ENCODE peak calls at places on chromosomes 12 and 14, in five cellular contexts. I is lower lobe of right lung, O is WTC11, S is heart right ventricle, Y is neural progenitor cell. G is an unnamed sample.

GRCh38 chr12:27014859-27015729 is 910 bp upstream of the TM7SF3 start:
- DNase-seq in I (no peak), O (no peak), Y (no peak), S (no peak), G (no peak)

GRCh38 chr12:10618338-10618987 is 5.1 kb upstream of the MAGOHB start:
- DNase-seq in Y (no peak), O (no peak), I (no peak), S (no peak), G (peak)

GRCh38 chr12:124518051-124518932 is 49.1 kb downstream of the NCOR2 start:
- DNase-seq in S (peak), I (peak), Y (peak), O (no peak), G (peak)

GRCh38 chr12:93573552-93574223 is 1.2 kb downstream of the SOCS2 start:
- DNase-seq in S (peak), O (peak), Y (peak), I (no peak), G (no peak)

GRCh38 chr14:100147181-100147631 is 12.2 kb downstream of the DEGS2 start:
- DNase-seq in S (no peak), Y (no peak), O (no peak), I (peak), G (no peak)

GRCh38 chr12:48934312-48934706 is 9.0 kb upstream of the FKBP11 start:
- DNase-seq in Y (no peak), I (no peak), S (no peak), O (no peak), G (no peak)

GRCh38 chr14:67749341-67750110 is 47.8 kb downstream of the RDH12 start:
- DNase-seq in Y (no peak), S (no peak), I (no peak), O (no peak), G (no peak)

GRCh38 chr14:93619176-93619793 is 169.0 kb downstream of the PRIMA1 start:
- DNase-seq in Y (peak), O (peak), I (no peak), S (peak), G (peak)

GRCh38 chr14:48456051-48456450 is 780.6 kb upstream of the MDGA2 start:
- DNase-seq in S (no peak), I (no peak), Y (no peak), O (no peak), G (no peak)

GRCh38 chr12:110355080-110355479 is 48.4 kb downstream of the ANAPC7 start:
- DNase-seq in I (no peak), O (peak), S (no peak), Y (peak), G (no peak)

GRCh38 chr14:99357856-99358390 is 85.9 kb upstream of the BCL11B start:
- DNase-seq in I (no peak), S (no peak), Y (no peak), O (no peak), G (no peak)

GRCh38 chr12:104873374-104873773 is 84.7 kb downstream of the SLC41A2 start:
- DNase-seq in I (no peak), O (no peak), Y (no peak), S (no peak), G (no peak)

GRCh38 chr14:48568688-48569087 is 893.3 kb upstream of the MDGA2 start:
- DNase-seq in Y (no peak), O (no peak), I (no peak), S (no peak), G (no peak)

GRCh38 chr14:80523518-80524117 is 312.3 kb upstream of the DIO2 start:
- DNase-seq in Y (no peak), S (no peak), O (no peak), I (no peak), G (no peak)

GRCh38 chr14:68390731-68391130 is 402.1 kb downstream of the ZFP36L1 start:
- DNase-seq in Y (no peak), S (no peak), I (no peak), O (no peak), G (no peak)

GRCh38 chr14:72651081-72651480 is 242.8 kb downstream of the DPF3 start:
- DNase-seq in O (no peak), I (no peak), S (no peak), Y (no peak), G (no peak)

GRCh38 chr14:99006271-99006670 is 265.7 kb downstream of the BCL11B start:
- DNase-seq in I (no peak), Y (no peak), S (no peak), O (no peak), G (no peak)

GRCh38 chr12:114434341-114434740 is 28.4 kb upstream of the TBX5 start:
- DNase-seq in I (no peak), O (no peak), S (no peak), Y (no peak), G (no peak)

GRCh38 chr12:12210983-12211382 is 55.9 kb downstream of the LRP6 start:
- DNase-seq in Y (no peak), S (no peak), O (no peak), I (no peak), G (no peak)

GRCh38 chr12:119803391-119803791 is 73.7 kb downstream of the CIT start:
- DNase-seq in S (no peak), I (no peak), Y (peak), O (peak), G (peak)

GRCh38 chr14:73774671-73775070 is 60.5 kb upstream of the PNMA1 start:
- DNase-seq in Y (no peak), I (no peak), O (no peak), S (no peak), G (no peak)

GRCh38 chr14:76647699-76648298 is 113.5 kb upstream of the VASH1 start:
- DNase-seq in S (no peak), I (no peak), O (peak), Y (peak), G (peak)

GRCh38 chr12:65952737-65953209 is 128.5 kb downstream of the HMGA2 start:
- DNase-seq in S (no peak), I (no peak), O (no peak), Y (no peak), G (no peak)

GRCh38 chr14:37592288-37593274 is 2.5 kb downstream of the FOXA1 start:
- DNase-seq in I (no peak), O (peak), Y (peak), S (no peak), G (no peak)

GRCh38 chr12:42483534-42483857 is 106.0 kb downstream of the PRICKLE1 start:
- DNase-seq in Y (no peak), S (peak), O (no peak), I (no peak), G (no peak)

GRCh38 chr14:91063119-91063518 is 2.7 kb upstream of the RPS6KA5 start:
- DNase-seq in I (no peak), O (no peak), S (no peak), Y (no peak), G (no peak)

GRCh38 chr12:121713257-121714155 is 954 bp downstream of the TMEM120B start:
- DNase-seq in O (no peak), Y (no peak), I (no peak), S (peak), G (no peak)

GRCh38 chr12:106733660-106734059 is 40.8 kb upstream of the RIC8B start:
- DNase-seq in I (no peak), O (no peak), Y (no peak), S (no peak), G (no peak)

GRCh38 chr12:54765652-54766051 is 88.7 kb upstream of the MUCL1 start:
- DNase-seq in I (no peak), S (no peak), Y (no peak), O (no peak), G (no peak)

GRCh38 chr12:54762390-54762789 is 91.9 kb upstream of the MUCL1 start:
- DNase-seq in I (no peak), Y (no peak), O (no peak), S (no peak), G (no peak)

GRCh38 chr12:54759751-54760150 is 94.6 kb upstream of the MUCL1 start:
- DNase-seq in S (no peak), O (peak), Y (peak), I (no peak), G (no peak)
- TF ChIP-seq CTCF in S (no peak), O (no peak), Y (peak), I (no peak), G (no peak)

DNA sequence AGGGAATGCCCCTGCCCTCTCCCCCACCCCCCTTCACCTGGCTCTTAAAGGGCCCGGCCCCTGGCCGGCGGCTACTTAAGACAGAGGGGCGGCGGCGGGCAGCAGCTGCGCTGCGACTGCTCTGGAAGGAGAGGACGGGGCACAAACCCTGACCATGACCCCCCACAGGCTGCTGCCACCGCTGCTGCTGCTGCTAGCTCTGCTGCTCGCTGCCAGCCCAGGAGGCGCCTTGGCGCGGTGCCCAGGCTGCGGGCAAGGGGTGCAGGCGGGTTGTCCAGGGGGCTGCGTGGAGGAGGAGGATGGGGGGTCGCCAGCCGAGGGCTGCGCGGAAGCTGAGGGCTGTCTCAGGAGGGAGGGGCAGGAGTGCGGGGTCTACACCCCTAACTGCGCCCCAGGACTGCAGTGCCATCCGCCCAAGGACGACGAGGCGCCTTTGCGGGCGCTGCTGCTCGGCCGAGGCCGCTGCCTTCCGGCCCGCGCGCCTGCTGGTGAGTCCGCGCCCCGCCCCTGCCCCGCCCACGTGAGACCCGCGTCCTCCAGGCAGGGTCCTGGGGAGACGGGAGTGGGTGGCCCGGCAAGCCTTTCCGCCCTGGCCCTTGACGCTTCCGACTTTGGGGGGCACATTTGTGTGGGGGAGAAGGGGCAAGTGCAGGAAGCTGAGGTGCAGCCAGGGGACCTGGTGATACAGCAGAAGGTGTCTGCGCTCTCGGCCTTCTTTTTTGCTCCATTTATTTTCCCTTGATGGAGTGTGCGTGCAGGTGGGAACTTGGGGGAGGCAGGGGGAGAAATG is at the start of gene IGFBP6:
- DNase-seq in I (peak), O (peak), Y (peak), S (peak), G (no peak)
- TF ChIP-seq CTCF in I (peak), O (no peak), Y (no peak), S (no peak), G (no peak)

GRCh38 chr12:108302471-108303311 is 36.4 kb downstream of the CMKLR1 start:
- DNase-seq in Y (peak), O (peak), S (peak), I (peak), G (peak)
- TF ChIP-seq CTCF in Y (peak), O (no peak), S (no peak), I (peak), G (no peak)

DNA sequence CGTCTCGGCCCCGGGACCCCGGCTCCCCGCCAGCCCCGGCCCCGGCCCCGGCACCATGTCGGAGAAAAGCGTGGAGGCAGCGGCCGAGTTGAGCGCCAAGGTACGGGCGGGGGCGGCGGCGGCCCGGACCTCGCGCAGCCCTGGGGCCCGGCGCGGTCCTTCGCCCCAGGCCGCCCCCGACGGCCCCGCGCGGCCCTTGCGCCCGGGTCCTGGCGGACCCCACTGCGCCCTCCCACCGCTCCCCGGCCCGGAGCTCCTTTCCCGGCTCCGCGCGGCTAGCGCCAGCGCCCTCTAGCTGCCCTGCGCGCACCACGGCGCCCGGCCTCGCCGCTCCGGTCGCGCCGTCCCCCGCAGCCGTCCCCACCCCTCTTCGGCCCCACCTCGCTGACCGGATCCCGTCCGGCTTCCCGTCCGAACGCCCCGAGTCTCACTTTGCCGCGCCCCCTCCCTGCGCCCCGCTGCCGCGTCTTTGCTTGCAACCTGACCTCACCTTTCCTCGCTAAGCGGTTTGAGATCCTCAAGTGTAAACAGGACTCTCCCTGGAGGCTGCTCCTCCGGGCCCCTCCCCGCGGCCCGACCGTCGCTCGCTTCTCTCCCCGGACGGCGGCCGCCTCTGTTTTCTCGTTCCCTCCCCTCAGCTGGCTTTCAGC is 613 bp downstream of the PTMS start:
- DNase-seq in O (peak), Y (peak), I (peak), S (peak), G (no peak)
- TF ChIP-seq CTCF in O (peak), Y (peak), I (peak), S (peak), G (peak)

GRCh38 chr12:53345486-53346195 is 9.5 kb upstream of the SP7 start:
- DNase-seq in Y (no peak), O (peak), I (no peak), S (peak), G (no peak)
- TF ChIP-seq CTCF in Y (no peak), O (no peak), I (no peak), S (no peak), G (no peak)

GRCh38 chr12:72269491-72269890 is 2.7 kb upstream of the TRHDE start:
- DNase-seq in Y (no peak), S (no peak), O (no peak), I (no peak), G (no peak)

GRCh38 chr12:72267974-72268373 is 4.2 kb upstream of the TRHDE start:
- DNase-seq in O (no peak), Y (no peak), I (no peak), S (no peak), G (no peak)

GRCh38 chr12:72268386-72268785 is 3.8 kb upstream of the TRHDE start:
- DNase-seq in I (no peak), O (no peak), Y (no peak), S (no peak), G (no peak)

GRCh38 chr12:72261885-72262284 is 10.3 kb upstream of the TRHDE start:
- DNase-seq in S (no peak), Y (no peak), I (no peak), O (no peak), G (no peak)

GRCh38 chr12:72264548-72265175 is 7.5 kb upstream of the TRHDE start:
- DNase-seq in O (no peak), Y (peak), I (no peak), S (no peak), G (no peak)
- TF ChIP-seq CTCF in O (no peak), Y (peak), I (peak), S (peak), G (peak)

G was measured in AG09319.